ENCODE peak calls at places on chromosomes 5 and 9, in eight cellular contexts. One of them, this sample, is unnamed.
A peak's percentile ranks its signal among the peaks of the same experiment; 100 is the strongest.

GRCh38 chr5:171927345-171927941 is 79.0 kb downstream of the FBXW11 start:
- DNase-seq in tibial nerve: no peak
- DNase-seq in K562: peak; percentile 10
- DNase-seq in A549: no peak
- DNase-seq in Calu3: no peak
- DNase-seq in sigmoid colon: no peak
- DNase-seq in CD8-positive, alpha-beta T cell: no peak
- DNase-seq in IMR-90: peak; percentile 22
- DNase-seq in this sample: no peak

GRCh38 chr9:130627051-130627450 is 37.3 kb upstream of the PRDM12 start:
- DNase-seq in sigmoid colon: no peak
- DNase-seq in Calu3: no peak
- DNase-seq in IMR-90: no peak
- DNase-seq in K562: no peak
- DNase-seq in A549: no peak
- DNase-seq in tibial nerve: no peak
- DNase-seq in CD8-positive, alpha-beta T cell: no peak
- DNase-seq in this sample: no peak

GRCh38 chr9:94693485-94694191 is 32.9 kb upstream of the AOPEP start:
- DNase-seq in K562: no peak
- DNase-seq in tibial nerve: no peak
- DNase-seq in Calu3: no peak
- DNase-seq in A549: no peak
- DNase-seq in IMR-90: no peak
- DNase-seq in CD8-positive, alpha-beta T cell: no peak
- DNase-seq in sigmoid colon: no peak
- DNase-seq in this sample: no peak

GRCh38 chr9:69758981-69759477 is 782 bp downstream of the PTAR1 start:
- DNase-seq in sigmoid colon: no peak
- DNase-seq in IMR-90: no peak
- DNase-seq in Calu3: no peak
- DNase-seq in tibial nerve: no peak
- DNase-seq in K562: peak; percentile 4
- DNase-seq in CD8-positive, alpha-beta T cell: no peak
- DNase-seq in A549: peak; percentile 19
- DNase-seq in this sample: no peak

GRCh38 chr9:114034176-114034575 is 43.9 kb downstream of the AMBP start:
- DNase-seq in Calu3: no peak
- DNase-seq in sigmoid colon: peak; percentile 46
- DNase-seq in IMR-90: no peak
- DNase-seq in CD8-positive, alpha-beta T cell: no peak
- DNase-seq in A549: no peak
- DNase-seq in K562: no peak
- DNase-seq in tibial nerve: no peak
- DNase-seq in this sample: no peak

GRCh38 chr5:177419045-177419444 is 7.4 kb upstream of the GRK6 start:
- DNase-seq in Calu3: no peak
- DNase-seq in A549: no peak
- DNase-seq in IMR-90: peak; percentile 81
- DNase-seq in CD8-positive, alpha-beta T cell: no peak
- DNase-seq in sigmoid colon: no peak
- DNase-seq in tibial nerve: no peak
- DNase-seq in K562: no peak
- DNase-seq in this sample: no peak

GRCh38 chr5:51028394-51028793 is 354.9 kb upstream of the ISL1 start:
- DNase-seq in Calu3: no peak
- DNase-seq in CD8-positive, alpha-beta T cell: no peak
- DNase-seq in K562: no peak
- DNase-seq in A549: no peak
- DNase-seq in tibial nerve: no peak
- DNase-seq in sigmoid colon: no peak
- DNase-seq in IMR-90: no peak
- DNase-seq in this sample: no peak

GRCh38 chr5:88675758-88676636 is 207.0 kb downstream of the MEF2C start:
- DNase-seq in CD8-positive, alpha-beta T cell: no peak
- DNase-seq in IMR-90: peak; percentile 58
- DNase-seq in Calu3: peak; percentile 88
- DNase-seq in tibial nerve: no peak
- DNase-seq in A549: peak; percentile 61
- DNase-seq in sigmoid colon: no peak
- DNase-seq in K562: peak; percentile 41
- DNase-seq in this sample: no peak

GRCh38 chr5:45680950-45681349 is 15.2 kb downstream of the HCN1 start:
- DNase-seq in A549: no peak
- DNase-seq in Calu3: no peak
- DNase-seq in tibial nerve: no peak
- DNase-seq in IMR-90: no peak
- DNase-seq in sigmoid colon: no peak
- DNase-seq in CD8-positive, alpha-beta T cell: no peak
- DNase-seq in K562: no peak
- DNase-seq in this sample: no peak

GRCh38 chr5:10599828-10600227 is 36.0 kb downstream of the ANKRD33B start:
- DNase-seq in A549: no peak
- DNase-seq in tibial nerve: no peak
- DNase-seq in IMR-90: peak; percentile 78
- DNase-seq in sigmoid colon: no peak
- DNase-seq in K562: no peak
- DNase-seq in CD8-positive, alpha-beta T cell: no peak
- DNase-seq in Calu3: no peak
- DNase-seq in this sample: no peak

GRCh38 chr5:83058718-83059117 is 18.5 kb downstream of the TMEM167A start:
- DNase-seq in sigmoid colon: no peak
- DNase-seq in tibial nerve: no peak
- DNase-seq in CD8-positive, alpha-beta T cell: no peak
- DNase-seq in K562: no peak
- DNase-seq in Calu3: no peak
- DNase-seq in IMR-90: no peak
- DNase-seq in A549: no peak
- DNase-seq in this sample: no peak
- TF ChIP-seq CTCF in sigmoid colon: no peak
- TF ChIP-seq CTCF in tibial nerve: no peak
- TF ChIP-seq CTCF in CD8-positive, alpha-beta T cell: no peak
- TF ChIP-seq CTCF in K562: no peak
- TF ChIP-seq CTCF in Calu3: no peak
- TF ChIP-seq CTCF in IMR-90: no peak
- TF ChIP-seq CTCF in A549: no peak
- TF ChIP-seq CTCF in this sample: no peak

DNA sequence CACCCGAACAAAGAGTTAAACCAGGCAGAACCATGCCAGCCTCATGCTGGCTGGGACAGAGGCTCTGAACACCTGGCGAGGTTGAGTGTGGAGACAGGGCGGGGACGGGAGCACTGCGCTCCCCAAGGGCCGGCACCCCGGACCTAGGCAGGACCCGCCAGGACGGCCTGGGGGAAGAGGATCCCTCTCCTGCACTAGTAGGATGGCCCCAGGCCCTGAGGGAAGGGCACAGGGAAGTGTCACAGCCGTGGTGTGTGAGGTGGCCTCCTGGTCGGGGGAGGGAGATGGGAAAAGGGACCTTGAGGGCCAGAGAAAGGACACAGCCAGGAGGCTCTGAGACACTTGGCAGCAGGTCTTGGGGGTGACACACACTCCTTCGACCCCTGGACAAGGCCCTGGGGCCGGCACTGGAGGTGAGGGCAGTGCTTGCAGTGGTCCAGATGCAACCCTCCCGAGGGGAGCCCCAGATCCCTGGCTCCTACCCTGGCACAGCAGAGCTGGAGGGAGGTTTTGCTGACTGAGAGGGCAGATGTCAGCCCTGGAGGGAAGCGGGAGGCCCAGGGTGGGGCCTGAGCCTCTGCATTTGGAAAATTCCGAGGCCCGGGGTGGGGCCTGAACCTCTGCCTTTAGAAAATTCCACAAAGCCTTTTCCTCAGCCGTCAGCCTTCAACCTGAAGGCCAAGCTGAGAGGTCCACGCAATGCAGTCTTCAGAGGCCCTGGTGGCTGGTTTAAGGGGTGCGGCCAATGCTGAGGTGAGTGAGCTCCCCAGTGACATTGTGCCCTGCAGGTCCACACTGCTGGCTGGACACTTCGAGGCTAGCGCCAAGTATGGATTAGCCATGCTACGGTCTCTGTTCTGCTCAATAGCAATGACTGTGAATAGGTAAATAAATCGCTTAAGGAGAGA is 24.8 kb upstream of the TERT start:
- DNase-seq in CD8-positive, alpha-beta T cell: no peak
- DNase-seq in Calu3: no peak
- DNase-seq in A549: no peak
- DNase-seq in tibial nerve: no peak
- DNase-seq in K562: no peak
- DNase-seq in IMR-90: no peak
- DNase-seq in sigmoid colon: peak; percentile 47
- DNase-seq in this sample: no peak
- TF ChIP-seq CTCF in CD8-positive, alpha-beta T cell: no peak
- TF ChIP-seq CTCF in Calu3: no peak
- TF ChIP-seq CTCF in A549: no peak
- TF ChIP-seq CTCF in tibial nerve: no peak
- TF ChIP-seq CTCF in K562: no peak
- TF ChIP-seq CTCF in IMR-90: no peak
- TF ChIP-seq CTCF in sigmoid colon: no peak
- TF ChIP-seq CTCF in this sample: no peak

DNA sequence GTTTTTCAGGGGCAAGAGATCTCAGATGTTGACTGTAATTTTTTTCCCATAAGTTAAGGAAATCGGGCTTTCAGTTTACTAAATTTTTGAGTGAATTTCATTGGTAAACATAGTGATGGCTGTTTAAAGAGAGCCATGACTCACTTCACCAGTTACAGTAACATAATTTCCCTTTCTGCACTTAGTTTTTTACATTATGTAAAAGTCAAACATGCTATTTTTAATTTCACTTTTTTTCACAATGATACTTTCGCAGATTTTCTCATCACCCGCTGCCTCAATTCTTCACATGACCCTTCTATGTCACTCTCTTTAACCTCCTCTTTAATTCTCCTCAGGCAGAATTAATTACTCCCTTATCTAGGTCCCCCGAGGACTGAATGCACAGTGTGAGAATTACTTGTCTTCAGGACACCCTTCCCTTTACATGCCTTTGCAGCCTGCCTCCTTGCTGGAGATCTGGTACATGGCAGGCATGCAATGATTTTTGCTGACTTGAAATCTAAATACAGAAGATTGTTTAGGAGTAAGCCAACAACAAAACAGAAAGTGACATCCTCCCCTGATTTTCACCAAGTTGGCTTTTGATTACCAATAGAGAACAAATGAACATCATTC is 217.5 kb upstream of the S1PR3 start:
- DNase-seq in IMR-90: peak; percentile 63
- DNase-seq in K562: peak; percentile 20
- DNase-seq in Calu3: no peak
- DNase-seq in tibial nerve: no peak
- DNase-seq in CD8-positive, alpha-beta T cell: no peak
- DNase-seq in A549: peak; percentile 74
- DNase-seq in sigmoid colon: no peak
- DNase-seq in this sample: no peak
- TF ChIP-seq CTCF in IMR-90: no peak
- TF ChIP-seq CTCF in K562: no peak
- TF ChIP-seq CTCF in Calu3: no peak
- TF ChIP-seq CTCF in tibial nerve: no peak
- TF ChIP-seq CTCF in CD8-positive, alpha-beta T cell: no peak
- TF ChIP-seq CTCF in A549: no peak
- TF ChIP-seq CTCF in sigmoid colon: no peak
- TF ChIP-seq CTCF in this sample: no peak

DNA sequence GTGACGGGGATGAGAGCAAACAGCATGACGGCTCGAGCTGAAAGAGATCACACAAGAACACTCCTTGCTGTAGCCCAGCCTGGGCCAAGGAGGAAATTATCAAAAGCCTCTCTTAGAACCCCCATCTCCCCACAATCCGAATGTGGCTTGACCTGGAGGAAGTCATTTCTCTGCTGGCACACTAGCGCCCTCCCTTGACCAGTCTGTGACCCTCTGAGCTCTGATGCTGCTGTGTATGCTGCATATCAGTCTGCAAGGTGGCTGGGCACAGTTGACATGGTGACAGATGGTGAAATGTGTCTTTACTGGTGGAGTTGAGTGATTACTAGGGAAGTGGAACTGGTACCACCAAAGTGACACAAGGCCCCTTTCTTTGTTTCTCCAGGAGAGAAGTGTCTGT is 3.3 kb downstream of the SLC46A2 start:
- DNase-seq in K562: peak; percentile 60
- DNase-seq in CD8-positive, alpha-beta T cell: no peak
- DNase-seq in tibial nerve: no peak
- DNase-seq in IMR-90: no peak
- DNase-seq in Calu3: no peak
- DNase-seq in A549: peak; percentile 18
- DNase-seq in sigmoid colon: no peak
- DNase-seq in this sample: peak; percentile 71
- TF ChIP-seq CTCF in K562: peak; percentile 72
- TF ChIP-seq CTCF in CD8-positive, alpha-beta T cell: no peak
- TF ChIP-seq CTCF in tibial nerve: no peak
- TF ChIP-seq CTCF in IMR-90: peak; percentile 11
- TF ChIP-seq CTCF in Calu3: no peak
- TF ChIP-seq CTCF in A549: no peak
- TF ChIP-seq CTCF in sigmoid colon: no peak
- TF ChIP-seq CTCF in this sample: peak; percentile 41

GRCh38 chr5:119583684-119584083 is 45.7 kb upstream of the FAM170A start:
- DNase-seq in tibial nerve: no peak
- DNase-seq in CD8-positive, alpha-beta T cell: no peak
- DNase-seq in IMR-90: no peak
- DNase-seq in K562: no peak
- DNase-seq in sigmoid colon: no peak
- DNase-seq in Calu3: no peak
- DNase-seq in A549: no peak
- DNase-seq in this sample: no peak

GRCh38 chr5:119582987-119583386 is 46.4 kb upstream of the FAM170A start:
- DNase-seq in A549: no peak
- DNase-seq in CD8-positive, alpha-beta T cell: no peak
- DNase-seq in Calu3: no peak
- DNase-seq in K562: no peak
- DNase-seq in sigmoid colon: no peak
- DNase-seq in tibial nerve: no peak
- DNase-seq in IMR-90: no peak
- DNase-seq in this sample: no peak

GRCh38 chr5:119578937-119579336 is 50.4 kb upstream of the FAM170A start:
- DNase-seq in A549: peak; percentile 72
- DNase-seq in IMR-90: peak; percentile 2
- DNase-seq in Calu3: peak; percentile 50
- DNase-seq in tibial nerve: no peak
- DNase-seq in K562: peak; percentile 55
- DNase-seq in sigmoid colon: no peak
- DNase-seq in CD8-positive, alpha-beta T cell: no peak
- DNase-seq in this sample: no peak
- TF ChIP-seq CTCF in A549: peak; percentile 29
- TF ChIP-seq CTCF in IMR-90: peak; percentile 12
- TF ChIP-seq CTCF in Calu3: peak; percentile 58
- TF ChIP-seq CTCF in tibial nerve: no peak
- TF ChIP-seq CTCF in K562: peak; percentile 21
- TF ChIP-seq CTCF in sigmoid colon: no peak
- TF ChIP-seq CTCF in CD8-positive, alpha-beta T cell: no peak
- TF ChIP-seq CTCF in this sample: peak; percentile 17